ENCODE peak calls at places on chromosomes 4 and X, in seven cellular contexts. F is fibroblast of the aortic adventitia, Q is H4, G is posterior vena cava, Y is omental fat pad, A is brain microvascular endothelial cell, R is immature natural killer cell. O is an unnamed sample.

GRCh38 chr4:55346851-55347255 is 811 bp downstream of the SRD5A3 start:
- DNase-seq in F (no peak), Q (no peak), G (no peak), Y (no peak), A (no peak), R (no peak), O (no peak)

GRCh38 chrX:34382416-34382815 is 250.3 kb upstream of the FAM47A start:
- DNase-seq in F (peak), Q (no peak), G (no peak), Y (no peak), A (peak), R (no peak), O (no peak)

GRCh38 chr4:185771696-185772390 is 40.2 kb downstream of the SORBS2 start:
- DNase-seq in F (no peak), Q (no peak), G (no peak), Y (no peak), A (no peak), R (no peak), O (no peak)

GRCh38 chrX:107825698-107826285 is at the start of gene MID2:
- DNase-seq in F (peak), Q (peak), G (peak), Y (no peak), A (no peak), R (peak), O (peak)

GRCh38 chr4:78551420-78552351 is at the start of gene ANXA3:
- DNase-seq in F (no peak), Q (no peak), G (peak), Y (no peak), A (no peak), R (no peak), O (peak)

GRCh38 chr4:145307763-145308430 is 127.5 kb upstream of the OTUD4 start:
- DNase-seq in F (no peak), Q (no peak), G (no peak), Y (no peak), A (no peak), R (no peak), O (no peak)

GRCh38 chrX:131955099-131955777 is 67.9 kb upstream of the STK26 start:
- DNase-seq in F (no peak), Q (no peak), G (no peak), Y (no peak), A (no peak), R (no peak), O (no peak)

GRCh38 chr4:59987289-59987688 is 1212.8 kb upstream of the ADGRL3 start:
- DNase-seq in F (no peak), Q (no peak), G (no peak), Y (no peak), A (no peak), R (no peak), O (no peak)

GRCh38 chrX:14916017-14916674 is 42.9 kb downstream of the MOSPD2 start:
- DNase-seq in F (peak), Q (peak), G (no peak), Y (no peak), A (peak), R (no peak), O (no peak)

GRCh38 chr4:82623284-82623683 is 61.5 kb upstream of the TMEM150C start:
- DNase-seq in F (peak), Q (no peak), G (no peak), Y (no peak), A (no peak), R (no peak), O (no peak)

GRCh38 chr4:79049840-79050520 is 110.7 kb upstream of the PAQR3 start:
- DNase-seq in F (no peak), Q (no peak), G (no peak), Y (no peak), A (no peak), R (no peak), O (no peak)

GRCh38 chr4:25814323-25814722 is 48.5 kb downstream of the SEL1L3 start:
- DNase-seq in F (peak), Q (no peak), G (peak), Y (no peak), A (peak), R (no peak), O (peak)

GRCh38 chrX:132090370-132091152 is 37.3 kb downstream of the FRMD7 start:
- DNase-seq in F (no peak), Q (no peak), G (no peak), Y (no peak), A (no peak), R (peak), O (no peak)

GRCh38 chr4:177187371-177187770 is 122.3 kb upstream of the NEIL3 start:
- DNase-seq in F (peak), Q (no peak), G (no peak), Y (no peak), A (no peak), R (no peak), O (no peak)

GRCh38 chr4:156749791-156750403 is 221.7 kb downstream of the PDGFC start:
- DNase-seq in F (no peak), Q (no peak), G (no peak), Y (no peak), A (no peak), R (no peak), O (no peak)

GRCh38 chrX:25020391-25021131 is 4.8 kb upstream of the ARX start:
- DNase-seq in F (no peak), Q (no peak), G (no peak), Y (no peak), A (no peak), R (peak), O (no peak)

GRCh38 chr4:4269326-4269725 is 20.6 kb downstream of the LYAR start:
- DNase-seq in F (no peak), Q (no peak), G (no peak), Y (no peak), A (no peak), R (peak), O (no peak)

GRCh38 chrX:108139303-108139702 is 47.7 kb downstream of the ATG4A start:
- DNase-seq in F (no peak), Q (no peak), G (no peak), Y (no peak), A (no peak), R (no peak), O (no peak)

GRCh38 chrX:73850124-73851013 is 287.4 kb downstream of the CHIC1 start:
- DNase-seq in F (peak), Q (peak), G (no peak), Y (no peak), A (peak), R (peak), O (no peak)

GRCh38 chr4:57943672-57944071 is 833.5 kb upstream of the IGFBP7 start:
- DNase-seq in F (peak), Q (no peak), G (no peak), Y (no peak), A (peak), R (no peak), O (no peak)

GRCh38 chr4:89420507-89420906 is 112.9 kb upstream of the GPRIN3 start:
- DNase-seq in F (no peak), Q (no peak), G (no peak), Y (no peak), A (no peak), R (no peak), O (no peak)

GRCh38 chr4:78477276-78477675 is 74.3 kb upstream of the ANXA3 start:
- DNase-seq in F (peak), Q (no peak), G (no peak), Y (no peak), A (peak), R (no peak), O (no peak)

GRCh38 chr4:1492636-1493539 is 86.6 kb upstream of the NKX1-1 start:
- DNase-seq in F (no peak), Q (no peak), G (peak), Y (no peak), A (no peak), R (no peak), O (peak)

GRCh38 chr4:73679836-73680235 is 59.6 kb upstream of the RASSF6 start:
- DNase-seq in F (peak), Q (no peak), G (no peak), Y (no peak), A (no peak), R (no peak), O (no peak)

GRCh38 chrX:11970935-11971334 is 167.3 kb upstream of the FRMPD4 start:
- DNase-seq in F (peak), Q (no peak), G (no peak), Y (no peak), A (no peak), R (no peak), O (no peak)

GRCh38 chrX:107448625-107449468 is 605 bp upstream of the FRMPD3 start:
- DNase-seq in F (no peak), Q (no peak), G (no peak), Y (no peak), A (no peak), R (peak), O (no peak)

GRCh38 chr4:176464748-176465147 is 145.0 kb downstream of the SPCS3 start:
- DNase-seq in F (no peak), Q (no peak), G (no peak), Y (no peak), A (no peak), R (no peak), O (no peak)

GRCh38 chr4:27084685-27085356 is 224.2 kb downstream of the STIM2 start:
- DNase-seq in F (peak), Q (no peak), G (no peak), Y (peak), A (peak), R (no peak), O (no peak)

GRCh38 chrX:87160435-87161010 is 357.1 kb upstream of the KLHL4 start:
- DNase-seq in F (no peak), Q (no peak), G (no peak), Y (no peak), A (no peak), R (no peak), O (no peak)

GRCh38 chr4:1871471-1872021 is 353 bp downstream of the NSD2 start:
- DNase-seq in F (no peak), Q (no peak), G (no peak), Y (no peak), A (no peak), R (no peak), O (no peak)

GRCh38 chrX:141405878-141406492 is 163.7 kb upstream of the SPANXC start:
- DNase-seq in F (peak), Q (peak), G (no peak), Y (no peak), A (peak), R (no peak), O (peak)

GRCh38 chrX:151393514-151393913 is 3.5 kb upstream of the VMA21 start:
- DNase-seq in F (no peak), Q (no peak), G (no peak), Y (no peak), A (no peak), R (peak), O (no peak)

GRCh38 chr4:139532951-139533350 is 23.1 kb downstream of the SETD7 start:
- DNase-seq in F (no peak), Q (no peak), G (no peak), Y (no peak), A (no peak), R (no peak), O (no peak)

GRCh38 chr4:13169731-13170130 is 314.4 kb downstream of the RAB28 start:
- DNase-seq in F (no peak), Q (no peak), G (no peak), Y (no peak), A (no peak), R (no peak), O (no peak)

GRCh38 chr4:11397819-11398610 is 30.7 kb downstream of the HS3ST1 start:
- DNase-seq in F (no peak), Q (no peak), G (no peak), Y (no peak), A (no peak), R (no peak), O (no peak)

GRCh38 chrX:107171369-107172102 is 34.7 kb downstream of the NUP62CL start:
- DNase-seq in F (no peak), Q (no peak), G (no peak), Y (no peak), A (no peak), R (no peak), O (no peak)

GRCh38 chr4:1775731-1776500 is 17.2 kb upstream of the FGFR3 start:
- DNase-seq in F (no peak), Q (no peak), G (no peak), Y (no peak), A (no peak), R (no peak), O (no peak)

O was measured in RWPE2.